ENCODE peak calls at places on chromosomes 5 and 9, in ten cellular contexts. One of them, this sample, is unnamed.

GRCh38 chr9:35871514-35871913 is 1.3 kb upstream of the OR13J1 start:
- DNase-seq in iPS-NIHi11: no peak
- DNase-seq in A172: peak; percentile 81
- DNase-seq in T-helper 17 cell: no peak
- DNase-seq in NCI-H1092 treated with DMSO at 0.1 percent for 48 hours: no peak
- DNase-seq in adipocyte: no peak
- DNase-seq in ELR: no peak
- DNase-seq in tibial artery: no peak
- DNase-seq in mammary epithelial cell: peak; percentile 73
- DNase-seq in A549: no peak
- DNase-seq in this sample: no peak

GRCh38 chr9:224540-225520 is 10.2 kb downstream of the DOCK8 start:
- DNase-seq in iPS-NIHi11: no peak
- DNase-seq in A172: peak; percentile 4
- DNase-seq in T-helper 17 cell: no peak
- DNase-seq in NCI-H1092 treated with DMSO at 0.1 percent for 48 hours: no peak
- DNase-seq in adipocyte: no peak
- DNase-seq in ELR: peak; percentile 22
- DNase-seq in tibial artery: no peak
- DNase-seq in mammary epithelial cell: peak; percentile 97
- DNase-seq in A549: peak; percentile 22
- DNase-seq in this sample: no peak

GRCh38 chr5:124790895-124791732 is 44.7 kb upstream of the ZNF608 start:
- DNase-seq in iPS-NIHi11: peak; percentile 15
- DNase-seq in A172: peak; percentile 47
- DNase-seq in T-helper 17 cell: no peak
- DNase-seq in NCI-H1092 treated with DMSO at 0.1 percent for 48 hours: peak; percentile 38
- DNase-seq in adipocyte: peak; percentile 11
- DNase-seq in ELR: peak; percentile 4
- DNase-seq in tibial artery: no peak
- DNase-seq in mammary epithelial cell: peak; percentile 25
- DNase-seq in A549: peak; percentile 27
- DNase-seq in this sample: no peak

GRCh38 chr9:128078504-128079434 is 10.7 kb downstream of the SLC25A25 start:
- DNase-seq in iPS-NIHi11: no peak
- DNase-seq in A172: peak; percentile 93
- DNase-seq in T-helper 17 cell: no peak
- DNase-seq in NCI-H1092 treated with DMSO at 0.1 percent for 48 hours: no peak
- DNase-seq in adipocyte: peak; percentile 44
- DNase-seq in ELR: peak; percentile 63
- DNase-seq in tibial artery: no peak
- DNase-seq in mammary epithelial cell: peak; percentile 50
- DNase-seq in A549: peak; percentile 89
- DNase-seq in this sample: no peak

GRCh38 chr5:76422175-76422574 is 19.1 kb downstream of the IQGAP2 start:
- DNase-seq in iPS-NIHi11: no peak
- DNase-seq in A172: no peak
- DNase-seq in T-helper 17 cell: no peak
- DNase-seq in NCI-H1092 treated with DMSO at 0.1 percent for 48 hours: no peak
- DNase-seq in adipocyte: no peak
- DNase-seq in ELR: no peak
- DNase-seq in tibial artery: no peak
- DNase-seq in mammary epithelial cell: no peak
- DNase-seq in A549: no peak
- DNase-seq in this sample: no peak

GRCh38 chr5:137696481-137696880 is 39.4 kb downstream of the KLHL3 start:
- DNase-seq in iPS-NIHi11: no peak
- DNase-seq in A172: no peak
- DNase-seq in T-helper 17 cell: no peak
- DNase-seq in NCI-H1092 treated with DMSO at 0.1 percent for 48 hours: no peak
- DNase-seq in adipocyte: no peak
- DNase-seq in ELR: peak; percentile 75
- DNase-seq in tibial artery: no peak
- DNase-seq in mammary epithelial cell: no peak
- DNase-seq in A549: no peak
- DNase-seq in this sample: no peak

GRCh38 chr5:147408980-147409379 is 100.9 kb downstream of the DPYSL3 start:
- DNase-seq in iPS-NIHi11: no peak
- DNase-seq in A172: no peak
- DNase-seq in T-helper 17 cell: no peak
- DNase-seq in NCI-H1092 treated with DMSO at 0.1 percent for 48 hours: no peak
- DNase-seq in adipocyte: no peak
- DNase-seq in ELR: no peak
- DNase-seq in tibial artery: no peak
- DNase-seq in mammary epithelial cell: no peak
- DNase-seq in A549: no peak
- DNase-seq in this sample: no peak

GRCh38 chr5:68433921-68434879 is 218.6 kb downstream of the PIK3R1 start:
- DNase-seq in iPS-NIHi11: peak; percentile 58
- DNase-seq in A172: peak; percentile 94
- DNase-seq in T-helper 17 cell: peak; percentile 85
- DNase-seq in NCI-H1092 treated with DMSO at 0.1 percent for 48 hours: no peak
- DNase-seq in adipocyte: peak; percentile 96
- DNase-seq in ELR: peak; percentile 99
- DNase-seq in tibial artery: peak; percentile 86
- DNase-seq in mammary epithelial cell: peak; percentile 100
- DNase-seq in A549: peak; percentile 88
- DNase-seq in this sample: no peak

GRCh38 chr5:18761801-18762200 is 1127.5 kb downstream of the TAF11L14 start:
- DNase-seq in iPS-NIHi11: no peak
- DNase-seq in A172: peak; percentile 18
- DNase-seq in T-helper 17 cell: no peak
- DNase-seq in NCI-H1092 treated with DMSO at 0.1 percent for 48 hours: no peak
- DNase-seq in adipocyte: no peak
- DNase-seq in ELR: peak; percentile 52
- DNase-seq in tibial artery: no peak
- DNase-seq in mammary epithelial cell: peak; percentile 29
- DNase-seq in A549: no peak
- DNase-seq in this sample: no peak

GRCh38 chr5:1975898-1976765 is 93.4 kb upstream of the IRX4 start:
- DNase-seq in iPS-NIHi11: no peak
- DNase-seq in A172: no peak
- DNase-seq in T-helper 17 cell: no peak
- DNase-seq in NCI-H1092 treated with DMSO at 0.1 percent for 48 hours: no peak
- DNase-seq in adipocyte: no peak
- DNase-seq in ELR: no peak
- DNase-seq in tibial artery: no peak
- DNase-seq in mammary epithelial cell: peak; percentile 52
- DNase-seq in A549: no peak
- DNase-seq in this sample: no peak

GRCh38 chr9:63817622-63818518 is 1467.1 kb downstream of the FOXD4L5 start:
- DNase-seq in iPS-NIHi11: peak; percentile 27
- DNase-seq in A172: no peak
- DNase-seq in T-helper 17 cell: peak; percentile 51
- DNase-seq in NCI-H1092 treated with DMSO at 0.1 percent for 48 hours: no peak
- DNase-seq in adipocyte: peak; percentile 18
- DNase-seq in ELR: peak; percentile 20
- DNase-seq in tibial artery: peak; percentile 42
- DNase-seq in mammary epithelial cell: no peak
- DNase-seq in A549: no peak
- DNase-seq in this sample: no peak

GRCh38 chr9:37097294-37097693 is 23.1 kb upstream of the ZCCHC7 start:
- DNase-seq in iPS-NIHi11: no peak
- DNase-seq in A172: no peak
- DNase-seq in T-helper 17 cell: no peak
- DNase-seq in NCI-H1092 treated with DMSO at 0.1 percent for 48 hours: no peak
- DNase-seq in adipocyte: no peak
- DNase-seq in ELR: no peak
- DNase-seq in tibial artery: no peak
- DNase-seq in mammary epithelial cell: no peak
- DNase-seq in A549: no peak
- DNase-seq in this sample: no peak

GRCh38 chr9:136535070-136535469 is 10.8 kb downstream of the NOTCH1 start:
- DNase-seq in iPS-NIHi11: no peak
- DNase-seq in A172: no peak
- DNase-seq in T-helper 17 cell: no peak
- DNase-seq in NCI-H1092 treated with DMSO at 0.1 percent for 48 hours: no peak
- DNase-seq in adipocyte: no peak
- DNase-seq in ELR: no peak
- DNase-seq in tibial artery: no peak
- DNase-seq in mammary epithelial cell: no peak
- DNase-seq in A549: no peak
- DNase-seq in this sample: no peak

GRCh38 chr5:61489574-61489973 is 157.5 kb downstream of the ZSWIM6 start:
- DNase-seq in iPS-NIHi11: no peak
- DNase-seq in A172: no peak
- DNase-seq in T-helper 17 cell: no peak
- DNase-seq in NCI-H1092 treated with DMSO at 0.1 percent for 48 hours: no peak
- DNase-seq in adipocyte: no peak
- DNase-seq in ELR: no peak
- DNase-seq in tibial artery: no peak
- DNase-seq in mammary epithelial cell: no peak
- DNase-seq in A549: no peak
- DNase-seq in this sample: no peak